ENCODE peak calls at places on chromosomes 5 and 9, in six cellular contexts. One of them, this sample, is unnamed.

GRCh38 chr5:177457239-177458121 is 10.9 kb downstream of the PRR7 start:
- DNase-seq in GM12878: peak
- DNase-seq in K562: peak
- DNase-seq in H1: peak
- DNase-seq in GM12891: peak
- DNase-seq in HepG2: peak
- DNase-seq in this sample: peak

GRCh38 chr5:6805835-6806234 is 92.6 kb downstream of the TENT4A start:
- DNase-seq in K562: no peak
- DNase-seq in H1: no peak
- DNase-seq in GM12891: no peak
- DNase-seq in HepG2: no peak
- DNase-seq in GM12878: no peak
- DNase-seq in this sample: no peak

GRCh38 chr5:88954511-88954910 is 71.5 kb upstream of the MEF2C start:
- DNase-seq in GM12891: no peak
- DNase-seq in GM12878: no peak
- DNase-seq in K562: no peak
- DNase-seq in HepG2: no peak
- DNase-seq in H1: no peak
- DNase-seq in this sample: no peak

GRCh38 chr5:142245776-142246175 is 79.0 kb downstream of the SPRY4 start:
- DNase-seq in HepG2: no peak
- DNase-seq in GM12878: no peak
- DNase-seq in K562: no peak
- DNase-seq in GM12891: no peak
- DNase-seq in H1: no peak
- DNase-seq in this sample: no peak

GRCh38 chr9:97808972-97809371 is 44.1 kb upstream of the FOXE1 start:
- DNase-seq in GM12878: no peak
- DNase-seq in H1: no peak
- DNase-seq in HepG2: no peak
- DNase-seq in GM12891: no peak
- DNase-seq in K562: no peak
- DNase-seq in this sample: no peak

GRCh38 chr9:131608469-131609115 is 63.3 kb downstream of the PRRT1B start:
- DNase-seq in GM12891: no peak
- DNase-seq in K562: no peak
- DNase-seq in HepG2: peak
- DNase-seq in H1: peak
- DNase-seq in GM12878: no peak
- DNase-seq in this sample: no peak

GRCh38 chr5:31692561-31693221 is 53.8 kb downstream of the PDZD2 start:
- DNase-seq in H1: no peak
- DNase-seq in GM12878: no peak
- DNase-seq in HepG2: no peak
- DNase-seq in GM12891: no peak
- DNase-seq in K562: no peak
- DNase-seq in this sample: no peak

GRCh38 chr5:73282923-73283322 is 109.9 kb downstream of the TMEM174 start:
- DNase-seq in HepG2: no peak
- DNase-seq in GM12878: no peak
- DNase-seq in GM12891: no peak
- DNase-seq in K562: no peak
- DNase-seq in H1: no peak
- DNase-seq in this sample: no peak

GRCh38 chr5:132877938-132878337 is 4.5 kb downstream of the LEAP2 start:
- DNase-seq in GM12878: no peak
- DNase-seq in HepG2: no peak
- DNase-seq in K562: no peak
- DNase-seq in GM12891: no peak
- DNase-seq in H1: no peak
- DNase-seq in this sample: no peak

GRCh38 chr5:40655138-40655537 is 24.6 kb upstream of the PTGER4 start:
- DNase-seq in HepG2: no peak
- DNase-seq in GM12891: no peak
- DNase-seq in K562: no peak
- DNase-seq in GM12878: no peak
- DNase-seq in H1: no peak
- DNase-seq in this sample: no peak

GRCh38 chr5:64958757-64959391 is 190.1 kb downstream of the CWC27 start:
- DNase-seq in H1: no peak
- DNase-seq in K562: no peak
- DNase-seq in GM12891: no peak
- DNase-seq in GM12878: no peak
- DNase-seq in HepG2: peak
- DNase-seq in this sample: no peak

GRCh38 chr5:172533399-172534228 is 79.3 kb upstream of the SH3PXD2B start:
- DNase-seq in GM12891: no peak
- DNase-seq in K562: no peak
- DNase-seq in HepG2: no peak
- DNase-seq in GM12878: no peak
- DNase-seq in H1: no peak
- DNase-seq in this sample: no peak

GRCh38 chr5:127898551-127899213 is 184.9 kb upstream of the SLC12A2 start:
- DNase-seq in H1: no peak
- DNase-seq in K562: no peak
- DNase-seq in GM12891: no peak
- DNase-seq in GM12878: no peak
- DNase-seq in HepG2: no peak
- DNase-seq in this sample: no peak

GRCh38 chr5:132677191-132677590 is 3.4 kb downstream of the IL4 start:
- DNase-seq in HepG2: peak
- DNase-seq in GM12891: no peak
- DNase-seq in H1: no peak
- DNase-seq in GM12878: no peak
- DNase-seq in K562: peak
- DNase-seq in this sample: no peak

GRCh38 chr9:131892162-131892707 is 152.4 kb upstream of the RAPGEF1 start:
- DNase-seq in GM12878: no peak
- DNase-seq in H1: no peak
- DNase-seq in GM12891: no peak
- DNase-seq in HepG2: no peak
- DNase-seq in K562: no peak
- DNase-seq in this sample: no peak

GRCh38 chr9:136537896-136538598 is 7.8 kb downstream of the NOTCH1 start:
- DNase-seq in K562: no peak
- DNase-seq in H1: no peak
- DNase-seq in GM12878: no peak
- DNase-seq in GM12891: no peak
- DNase-seq in HepG2: no peak
- DNase-seq in this sample: no peak

GRCh38 chr9:136541709-136542108 is 4.1 kb downstream of the NOTCH1 start:
- DNase-seq in HepG2: no peak
- DNase-seq in GM12878: no peak
- DNase-seq in H1: no peak
- DNase-seq in GM12891: no peak
- DNase-seq in K562: no peak
- DNase-seq in this sample: no peak

GRCh38 chr9:136541179-136541578 is 4.7 kb downstream of the NOTCH1 start:
- DNase-seq in HepG2: no peak
- DNase-seq in K562: no peak
- DNase-seq in GM12878: no peak
- DNase-seq in GM12891: no peak
- DNase-seq in H1: no peak
- DNase-seq in this sample: no peak

GRCh38 chr9:136538599-136539426 is 7.0 kb downstream of the NOTCH1 start:
- DNase-seq in H1: no peak
- DNase-seq in K562: no peak
- DNase-seq in GM12878: no peak
- DNase-seq in HepG2: no peak
- DNase-seq in GM12891: peak
- DNase-seq in this sample: peak

DNA sequence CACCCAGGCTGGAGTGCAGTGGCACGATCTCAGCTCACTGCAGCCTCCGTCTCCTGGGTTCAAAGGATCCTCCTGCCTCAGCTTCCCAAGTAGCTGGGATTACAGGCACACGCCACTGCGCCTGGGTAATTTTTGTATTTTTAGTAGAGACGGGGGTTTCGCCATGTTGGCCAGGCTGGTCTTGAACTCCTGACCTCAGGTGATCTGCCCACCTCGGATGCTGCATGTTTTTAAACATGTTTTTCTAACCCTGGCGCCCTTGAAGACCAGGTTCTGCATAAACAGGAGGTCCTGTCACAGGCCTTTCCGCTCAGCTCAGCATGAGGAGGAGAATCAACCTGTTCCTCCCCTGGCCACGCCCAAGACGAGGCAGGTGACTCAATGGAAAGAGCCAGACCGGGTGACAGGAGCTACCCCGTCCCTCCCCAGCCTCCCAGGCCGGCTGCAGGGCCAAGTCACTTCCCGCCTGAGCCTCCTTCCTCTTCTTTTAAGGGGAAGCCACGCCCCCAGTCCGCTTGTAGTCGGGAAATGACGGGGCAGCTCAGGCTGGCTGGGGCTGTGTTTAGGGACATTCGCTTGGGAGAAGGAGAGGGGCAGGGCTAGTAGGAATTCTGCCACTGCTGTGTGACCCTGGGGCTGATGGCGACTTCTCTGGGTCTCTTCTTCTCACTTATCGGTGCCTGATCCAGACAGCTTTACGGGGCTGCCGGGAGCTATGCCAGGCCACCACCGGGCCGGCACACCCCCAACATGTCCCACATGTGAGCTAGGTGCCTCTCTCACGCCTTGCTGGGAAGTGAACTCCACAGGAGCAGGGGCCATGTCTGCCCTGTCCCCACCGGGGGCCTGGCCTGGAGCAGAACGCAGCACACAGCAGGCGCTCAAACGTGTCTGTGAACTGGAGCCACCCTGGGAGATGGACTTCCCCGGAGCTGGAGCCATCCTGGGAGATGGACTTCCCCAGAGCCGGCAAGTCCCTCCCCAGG is 6.1 kb downstream of the NOTCH1 start:
- DNase-seq in HepG2: no peak
- DNase-seq in GM12878: peak
- DNase-seq in H1: no peak
- DNase-seq in K562: peak
- DNase-seq in GM12891: peak
- DNase-seq in this sample: peak
- TF ChIP-seq POLR2A in HepG2: no peak
- TF ChIP-seq POLR2A in GM12878: peak
- TF ChIP-seq POLR2A in H1: no peak
- TF ChIP-seq POLR2A in K562: peak
- TF ChIP-seq POLR2A in GM12891: no peak
- TF ChIP-seq POLR2A in this sample: no peak

DNA sequence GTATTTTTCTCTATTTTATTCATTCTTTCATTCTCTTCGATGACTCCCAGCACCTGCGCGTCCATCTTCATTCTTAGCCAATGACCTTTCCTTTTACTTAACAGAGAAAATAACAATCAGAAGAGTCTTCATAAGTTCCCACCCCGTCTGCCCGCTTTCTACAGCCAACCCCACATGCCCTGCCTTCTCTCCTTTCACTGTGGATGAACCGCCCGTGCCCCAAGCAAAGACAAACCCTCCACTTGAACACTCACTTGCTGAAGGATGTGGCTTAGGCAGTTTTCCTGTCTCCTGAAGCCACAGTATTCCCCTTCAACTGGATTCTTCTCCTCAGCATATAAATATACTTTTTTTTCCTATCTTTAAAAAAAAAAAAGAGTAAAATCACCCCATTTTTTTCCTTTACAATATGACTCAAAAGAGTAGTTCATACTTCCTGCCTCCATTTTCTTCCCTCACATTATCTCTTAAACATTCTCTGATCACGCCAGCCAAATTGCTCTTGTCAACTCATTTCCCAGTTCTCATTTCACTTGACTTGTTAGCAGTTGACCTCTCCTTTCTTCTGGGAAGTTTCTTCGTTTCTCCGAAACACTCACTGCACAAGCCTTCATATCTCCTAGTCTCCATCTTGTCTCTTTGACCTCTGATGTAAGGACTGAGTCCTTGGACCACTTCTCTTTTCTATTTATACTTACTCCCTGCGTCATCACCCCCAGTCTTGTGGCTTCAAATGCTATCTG is 11.1 kb downstream of the NIPSNAP3B start:
- DNase-seq in GM12878: peak
- DNase-seq in HepG2: no peak
- DNase-seq in H1: no peak
- DNase-seq in GM12891: no peak
- DNase-seq in K562: peak
- DNase-seq in this sample: peak
- TF ChIP-seq TAF1 in GM12878: peak
- TF ChIP-seq TAF1 in HepG2: no peak
- TF ChIP-seq TAF1 in H1: no peak
- TF ChIP-seq TAF1 in GM12891: peak
- TF ChIP-seq TAF1 in K562: no peak
- TF ChIP-seq TAF1 in this sample: peak

DNA sequence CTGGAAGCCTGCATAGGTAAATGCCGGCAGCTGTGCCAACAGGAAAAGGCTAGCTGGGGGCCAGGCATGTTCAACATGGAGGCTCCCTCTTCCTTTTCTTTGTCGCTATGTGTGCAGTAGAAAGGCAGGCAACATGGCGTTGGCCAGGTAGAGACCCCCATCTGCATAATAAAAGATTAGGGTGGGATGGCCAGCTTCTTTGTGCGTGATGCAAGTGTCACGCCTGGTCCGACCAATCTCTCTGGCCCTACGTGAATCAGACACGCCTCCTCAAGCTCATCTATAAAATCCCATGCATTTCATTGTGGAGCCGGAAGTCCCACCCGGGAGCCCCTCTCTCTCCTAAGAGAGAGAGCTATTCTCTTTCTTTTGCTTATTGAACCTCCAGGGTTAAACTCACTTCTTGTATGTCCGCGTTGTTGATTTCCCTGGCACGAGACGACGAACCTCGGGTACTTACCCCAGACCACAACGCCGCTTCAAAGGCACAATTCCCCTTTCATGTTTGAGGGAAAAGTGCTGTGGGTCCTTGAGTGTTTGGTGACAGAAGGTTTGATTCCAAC is 25.0 kb upstream of the C5orf47 start:
- DNase-seq in H1: no peak
- DNase-seq in K562: no peak
- DNase-seq in GM12891: no peak
- DNase-seq in GM12878: no peak
- DNase-seq in HepG2: no peak
- DNase-seq in this sample: no peak
- TF ChIP-seq POLR2AphosphoS5 in H1: peak
- TF ChIP-seq POLR2AphosphoS5 in K562: no peak
- TF ChIP-seq POLR2AphosphoS5 in GM12891: no peak
- TF ChIP-seq POLR2AphosphoS5 in GM12878: no peak
- TF ChIP-seq POLR2AphosphoS5 in HepG2: no peak
- TF ChIP-seq POLR2AphosphoS5 in this sample: no peak

DNA sequence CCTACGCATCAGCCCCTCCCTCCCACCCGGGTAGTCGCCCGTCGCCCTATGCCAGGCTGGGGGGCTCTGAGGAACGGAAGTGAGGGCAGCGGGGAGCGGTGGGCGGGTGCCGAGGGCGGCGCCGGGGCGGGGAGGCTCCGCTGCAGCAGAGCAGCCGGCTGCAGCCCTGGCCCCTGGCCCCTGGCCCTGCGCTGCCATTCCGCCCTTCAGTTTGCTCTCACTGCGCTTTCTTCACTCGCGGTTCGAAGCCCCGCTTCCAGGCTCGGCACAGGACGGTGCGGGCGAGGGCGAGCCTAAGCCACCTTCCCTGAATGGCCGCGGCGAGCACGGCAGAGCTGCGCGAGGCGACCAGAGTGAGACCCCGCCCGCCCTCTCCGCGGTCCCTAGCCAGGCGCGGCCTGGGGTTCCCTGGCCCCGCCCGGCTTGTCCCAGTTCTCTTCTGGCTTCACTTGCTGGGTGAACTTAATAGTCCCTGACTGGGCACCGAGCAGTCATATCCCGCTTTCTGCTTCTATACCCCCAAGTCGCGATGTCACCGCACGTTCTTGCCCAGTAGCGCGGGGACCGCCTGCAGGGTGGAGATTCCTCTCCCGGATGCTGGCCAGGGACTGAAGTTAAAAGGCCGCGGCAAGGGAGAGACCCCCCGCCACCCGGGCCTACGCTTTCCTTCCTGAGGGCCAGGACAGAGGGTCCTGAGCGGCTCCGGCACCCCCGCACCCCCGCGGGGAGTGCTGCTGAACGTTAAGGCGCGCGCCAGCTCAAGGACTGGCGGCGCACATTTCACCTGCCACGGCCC is 618 bp upstream of the TRIM36 start:
- DNase-seq in K562: no peak
- DNase-seq in GM12878: no peak
- DNase-seq in HepG2: no peak
- DNase-seq in H1: no peak
- DNase-seq in GM12891: no peak
- DNase-seq in this sample: no peak
- TF ChIP-seq POLR2A in K562: no peak
- TF ChIP-seq POLR2A in GM12878: no peak
- TF ChIP-seq POLR2A in HepG2: no peak
- TF ChIP-seq POLR2A in H1: no peak
- TF ChIP-seq POLR2A in GM12891: no peak
- TF ChIP-seq POLR2A in this sample: no peak

This sample was measured in GM12892.